ENCODE peak calls at places on chromosome X, in four cellular contexts. G, K, U and E are unnamed samples. For H3K4me1, the result is how much of the 10 kb centered on the place peaks cover.

GRCh38 chrX:9204560-9204959 is 170.6 kb upstream of the FAM9B start:
- DNase-seq in G (peak), K (no peak), U (no peak), E (no peak)

GRCh38 chrX:10173331-10173900 is 16.6 kb downstream of the CLCN4 start:
- DNase-seq in G (no peak), K (no peak), U (no peak), E (no peak)

GRCh38 chrX:2817036-2817435 is 11.7 kb upstream of the GYG2 start:
- DNase-seq in G (no peak), K (no peak), U (no peak), E (no peak)

GRCh38 chrX:26586570-26586969 is 370.6 kb downstream of the MAGEB5 start:
- DNase-seq in G (no peak), K (no peak), U (no peak), E (no peak)

GRCh38 chrX:65420154-65420553 is 114.4 kb downstream of the LAS1L start:
- DNase-seq in G (no peak), K (no peak), U (no peak), E (no peak)

GRCh38 chrX:64394059-64394873 is 986 bp downstream of the MTMR8 start:
- DNase-seq in G (no peak), K (no peak), U (no peak), E (peak)

GRCh38 chrX:139826065-139827044 is 106.5 kb downstream of the ATP11C start:
- DNase-seq in G (peak), K (no peak), U (no peak), E (no peak)

GRCh38 chrX:103253608-103254007 is 1.3 kb downstream of the TCEAL8 start:
- DNase-seq in G (no peak), K (no peak), U (no peak), E (no peak)

GRCh38 chrX:111181883-111182400 is 86.0 kb downstream of the PAK3 start:
- DNase-seq in G (no peak), K (no peak), U (no peak), E (no peak)

DNA sequence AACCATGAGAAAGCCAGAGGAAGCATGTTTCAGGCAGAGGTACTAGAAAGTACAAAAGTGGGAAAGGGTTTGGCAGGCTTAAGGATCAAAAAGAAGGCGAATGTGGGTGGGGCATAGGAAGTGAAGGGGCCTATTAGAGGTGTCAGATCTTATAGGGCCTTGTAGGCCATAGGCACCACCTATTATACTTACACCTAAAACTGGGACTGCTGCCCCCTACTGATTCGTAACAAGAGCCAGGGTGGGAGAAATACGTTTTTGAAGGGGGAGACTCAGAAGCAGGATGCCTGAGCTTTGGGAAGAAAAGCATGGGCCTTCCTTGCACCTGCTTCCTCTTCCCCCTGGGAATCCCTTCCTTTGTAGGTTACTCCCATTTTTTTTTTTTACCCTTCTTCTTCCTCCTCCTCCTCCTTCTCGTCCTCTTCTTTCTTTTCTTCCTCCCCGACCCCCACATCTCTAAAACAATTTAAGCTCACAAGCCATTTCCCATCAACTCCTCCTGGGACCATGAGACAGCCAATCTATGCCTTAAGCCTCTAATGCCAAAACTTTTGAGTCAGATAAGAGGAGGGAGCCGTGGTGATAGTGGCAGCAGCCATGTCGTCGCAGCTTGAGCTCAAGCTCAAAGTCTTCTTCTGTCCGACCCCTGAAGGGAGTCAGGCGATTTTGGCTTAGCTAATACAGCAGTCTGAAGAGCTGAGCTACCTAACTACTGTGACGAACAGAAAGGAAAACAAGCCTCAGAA is 40.8 kb upstream of the GPC3 start:
- DNase-seq in G (no peak), K (no peak), U (no peak), E (no peak)
- H3K4me3 ChIP-seq in G (no peak), K (no peak), U (no peak), E (no peak)

GRCh38 chrX:132483951-132484350 is 4.9 kb downstream of the MBNL3 start:
- DNase-seq in G (no peak), K (no peak), U (no peak), E (no peak)
- H3K4me1 ChIP-seq in G (under half), K (under half), U (under half), E (under half)

GRCh38 chrX:125289209-125289608 is 30.5 kb upstream of the TEX13C start:
- DNase-seq in G (peak), K (no peak), U (no peak), E (no peak)

GRCh38 chrX:125291124-125291523 is 28.5 kb upstream of the TEX13C start:
- DNase-seq in G (peak), K (no peak), U (no peak), E (no peak)

GRCh38 chrX:125287282-125287681 is 32.4 kb upstream of the TEX13C start:
- DNase-seq in G (no peak), K (no peak), U (no peak), E (no peak)

GRCh38 chrX:125289920-125290319 is 29.8 kb upstream of the TEX13C start:
- DNase-seq in G (peak), K (no peak), U (no peak), E (no peak)

GRCh38 chrX:125288343-125288742 is 31.3 kb upstream of the TEX13C start:
- DNase-seq in G (no peak), K (no peak), U (no peak), E (no peak)
- H3K4me3 ChIP-seq in G (no peak), K (no peak), U (no peak), E (no peak)

DNA sequence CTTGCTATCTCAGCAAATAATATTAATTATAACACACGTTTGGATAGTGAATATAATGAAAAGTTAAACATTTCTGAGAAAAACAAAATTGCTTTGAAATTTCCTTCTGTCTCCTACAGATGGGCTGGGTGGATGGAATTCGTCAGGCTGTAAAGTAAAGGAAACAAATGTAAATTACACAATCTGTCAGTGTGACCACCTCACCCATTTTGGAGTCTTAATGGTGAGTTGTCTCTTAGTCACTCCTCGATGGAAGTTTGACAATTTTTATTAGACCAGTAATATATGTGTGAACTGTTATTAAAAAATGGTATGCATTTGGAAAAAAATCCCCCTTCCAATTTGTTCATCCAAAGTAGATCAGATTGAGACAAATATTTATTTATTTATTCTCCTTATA is 92.5 kb upstream of the BRS3 start:
- DNase-seq in G (peak), K (no peak), U (no peak), E (no peak)
- H3K4me1 ChIP-seq in G (under half), K (under half), U (under half), E (under half)

DNA sequence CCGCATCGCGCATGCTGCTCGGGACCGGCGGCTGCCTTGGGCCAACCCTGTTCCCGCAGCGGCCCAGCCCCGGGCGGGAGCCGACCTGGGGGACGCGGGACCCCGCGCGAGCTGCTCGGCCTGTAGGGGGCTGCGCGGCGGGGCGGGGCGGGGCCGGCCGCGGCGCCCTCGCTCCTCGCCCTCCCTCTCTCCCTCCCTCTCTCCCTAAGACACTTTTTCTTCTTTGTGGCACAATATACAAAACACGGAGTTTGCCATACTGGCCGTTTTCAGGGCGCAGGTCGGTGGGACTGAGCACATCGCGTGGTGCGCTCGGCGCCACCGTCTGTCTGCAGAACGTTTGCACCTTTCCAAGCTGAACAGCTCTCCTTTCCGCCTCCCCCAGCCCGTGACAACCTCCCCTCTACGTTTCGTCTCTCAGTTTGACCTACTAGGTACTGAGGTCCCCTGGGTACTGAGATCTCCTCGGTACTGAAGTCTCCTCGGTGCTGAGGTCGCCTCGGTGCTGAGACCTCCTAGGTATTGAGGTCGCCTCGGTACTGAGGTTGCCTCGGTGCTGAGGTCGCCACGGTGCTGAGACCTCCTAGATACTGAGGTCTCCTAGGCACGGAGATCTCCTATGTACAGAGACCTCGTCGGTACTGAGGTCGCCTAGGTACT is 261.1 kb upstream of the PLCXD1 start:
- DNase-seq in G (peak), K (no peak), U (no peak), E (peak)
- H3K4me3 ChIP-seq in G (peak), K (no peak), U (no peak), E (no peak)

GRCh38 chrX:133987188-133987587 is 1.8 kb upstream of the GPC3 start:
- DNase-seq in G (no peak), K (no peak), U (no peak), E (no peak)

GRCh38 chrX:133988010-133988409 is 2.6 kb upstream of the GPC3 start:
- DNase-seq in G (no peak), K (no peak), U (no peak), E (no peak)

GRCh38 chrX:133984857-133985163 is 584 bp downstream of the GPC3 start:
- DNase-seq in G (no peak), K (no peak), U (no peak), E (no peak)

GRCh38 chrX:133985164-133986007 is at the start of gene GPC3:
- DNase-seq in G (no peak), K (peak), U (peak), E (peak)

DNA sequence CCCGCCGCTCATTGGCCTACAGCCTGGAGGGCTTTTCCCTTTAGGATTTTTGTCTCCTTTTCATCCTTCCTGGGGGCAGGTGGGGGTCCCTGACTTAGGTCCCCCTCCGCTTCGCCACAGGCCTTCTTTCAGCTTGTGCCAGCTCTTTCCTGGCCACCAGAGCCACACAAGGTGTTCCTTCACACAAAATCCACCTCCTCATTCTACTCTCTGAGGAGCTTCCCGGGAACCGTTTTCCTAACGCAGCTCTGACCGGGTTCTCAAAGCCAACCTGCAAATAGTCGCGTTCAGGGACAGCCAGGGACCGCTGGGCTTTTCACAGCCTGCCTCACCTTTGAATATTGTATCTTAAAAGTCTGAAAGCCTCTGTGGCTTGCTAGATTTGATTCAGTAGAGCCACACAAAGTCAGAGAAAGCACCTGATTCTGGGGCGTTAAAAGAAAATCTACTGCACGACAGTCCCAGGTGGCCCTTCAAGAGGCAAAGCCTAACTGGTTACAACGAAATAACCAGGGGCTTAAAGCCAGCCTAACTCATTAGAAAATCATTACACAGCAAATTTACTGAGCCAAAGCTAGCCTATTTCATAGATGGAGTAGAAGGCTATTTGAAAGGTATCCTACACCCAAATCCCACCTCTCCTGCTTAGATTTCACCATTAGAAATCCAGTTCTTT is 752 bp upstream of the GPC3 start:
- DNase-seq in G (no peak), K (no peak), U (no peak), E (peak)
- H3K4me1 ChIP-seq in G (under half), K (under half), U (under half), E (under half)

GRCh38 chrX:24405959-24406358 is 45.5 kb downstream of the SUPT20HL1 start:
- DNase-seq in G (no peak), K (no peak), U (no peak), E (no peak)
- H3K4me3 ChIP-seq in G (no peak), K (no peak), U (no peak), E (no peak)